ENCODE peak calls at places on chromosomes 12 and 14, in ten cellular contexts. Q, A, Z, F, T, E, V, I, C and G are unnamed samples.

GRCh38 chr14:68819260-68819691 is 26.4 kb upstream of the ZFP36L1 start:
- DNase-seq in Q (peak), A (peak), F (no peak), I (no peak), E (no peak), V (no peak), Z (peak), C (no peak), T (no peak), G (no peak)

GRCh38 chr12:84644936-84645335 is 267.7 kb downstream of the SLC6A15 start:
- DNase-seq in A (no peak), Q (no peak), C (no peak), V (no peak), F (no peak), I (no peak), Z (no peak), E (no peak), T (no peak), G (no peak)

GRCh38 chr14:73785336-73785833 is 66.2 kb upstream of the PTGR2 start:
- DNase-seq in V (no peak), I (peak), E (no peak), Z (no peak), F (peak), Q (peak), A (peak), C (no peak), T (no peak), G (no peak)

GRCh38 chr12:116538682-116539264 is 20.4 kb upstream of the MAP1LC3B2 start:
- DNase-seq in Z (no peak), V (no peak), T (no peak), E (no peak), F (no peak), A (no peak), I (no peak), C (no peak), Q (no peak), G (no peak)

GRCh38 chr12:25960176-25960575 is 1.7 kb downstream of the RASSF8 start:
- DNase-seq in I (no peak), T (no peak), F (peak), A (peak), Q (no peak), Z (no peak), V (no peak), E (no peak), C (peak), G (no peak)

GRCh38 chr12:107992870-107993451 is 136.1 kb upstream of the WSCD2 start:
- DNase-seq in C (peak), F (peak), Q (peak), A (peak), V (peak), E (peak), Z (peak), T (no peak), I (peak), G (no peak)

GRCh38 chr12:55681142-55682077 is 26.3 kb downstream of the ITGA7 start:
- DNase-seq in I (peak), T (no peak), A (peak), Q (peak), Z (no peak), V (no peak), E (no peak), C (peak), F (peak), G (no peak)

GRCh38 chr14:88477513-88478250 is 77.1 kb downstream of the PTPN21 start:
- DNase-seq in C (no peak), Z (no peak), I (no peak), F (no peak), Q (peak), A (no peak), T (no peak), E (no peak), V (no peak), G (no peak)

GRCh38 chr14:79278798-79279644 is 932.3 kb downstream of the DIO2 start:
- DNase-seq in I (peak), C (peak), F (peak), T (no peak), E (no peak), Q (peak), V (peak), A (peak), Z (peak), G (no peak)

GRCh38 chr14:92552066-92552465 is 38.5 kb downstream of the RIN3 start:
- DNase-seq in E (no peak), T (no peak), A (peak), I (no peak), V (no peak), C (no peak), Z (no peak), F (no peak), Q (no peak), G (no peak)

GRCh38 chr12:88947486-88948043 is 367.3 kb upstream of the KITLG start:
- DNase-seq in E (no peak), C (peak), Z (no peak), Q (no peak), V (peak), I (no peak), T (no peak), A (no peak), F (no peak), G (no peak)

GRCh38 chr12:114152890-114153289 is 186.8 kb upstream of the RBM19 start:
- DNase-seq in T (no peak), Z (no peak), E (no peak), I (no peak), F (no peak), C (no peak), A (no peak), Q (no peak), V (no peak), G (no peak)

GRCh38 chr14:33052899-33053400 is 114.3 kb downstream of the NPAS3 start:
- DNase-seq in V (peak), Q (no peak), C (peak), F (no peak), Z (no peak), I (no peak), A (peak), E (no peak), T (no peak), G (no peak)

GRCh38 chr14:99757331-99758070 is 35.7 kb upstream of the EML1 start:
- DNase-seq in A (no peak), T (no peak), Q (peak), V (no peak), I (peak), E (no peak), F (peak), C (no peak), Z (no peak), G (no peak)

GRCh38 chr14:24993631-24994030 is 56.3 kb downstream of the STXBP6 start:
- DNase-seq in I (no peak), F (no peak), Z (no peak), E (no peak), C (no peak), V (no peak), A (no peak), T (no peak), Q (no peak), G (no peak)

GRCh38 chr14:103398427-103399195 is 13.4 kb downstream of the MARK3 start:
- DNase-seq in C (no peak), F (no peak), V (no peak), Q (peak), I (no peak), E (no peak), T (no peak), Z (no peak), A (no peak), G (no peak)

GRCh38 chr14:101001311-101002069 is 98.0 kb upstream of the RTL1 start:
- DNase-seq in I (no peak), Z (no peak), V (no peak), E (no peak), Q (peak), F (peak), A (no peak), C (no peak), T (no peak), G (no peak)

GRCh38 chr12:49762468-49762847 is 21.1 kb downstream of the TMBIM6 start:
- DNase-seq in Z (no peak), V (no peak), E (peak), A (no peak), F (no peak), C (no peak), T (no peak), Q (no peak), I (no peak), G (no peak)

GRCh38 chr12:91529829-91530228 is 347.2 kb upstream of the DCN start:
- DNase-seq in A (no peak), E (no peak), Q (peak), T (no peak), F (no peak), C (no peak), Z (no peak), V (no peak), I (no peak), G (no peak)

GRCh38 chr12:116121453-116121871 is 156.0 kb downstream of the MED13L start:
- DNase-seq in C (peak), T (no peak), Z (no peak), I (no peak), F (no peak), V (no peak), E (no peak), Q (peak), A (no peak), G (no peak)

GRCh38 chr14:66496188-66496807 is 10.1 kb downstream of the CCDC196 start:
- DNase-seq in I (peak), A (no peak), Z (no peak), E (no peak), V (no peak), T (no peak), F (no peak), C (no peak), Q (peak), G (no peak)

GRCh38 chr12:110084314-110085015 is 36.1 kb upstream of the C12orf76 start:
- DNase-seq in Z (no peak), T (no peak), V (no peak), F (no peak), E (no peak), C (no peak), I (no peak), Q (no peak), A (no peak), G (no peak)

GRCh38 chr12:41476499-41476898 is 288.4 kb downstream of the PDZRN4 start:
- DNase-seq in E (no peak), Z (no peak), A (no peak), C (peak), Q (no peak), V (peak), I (no peak), F (no peak), T (no peak), G (no peak)

GRCh38 chr12:122987086-122987951 is 6.8 kb downstream of the ARL6IP4 start:
- DNase-seq in A (no peak), E (no peak), Q (no peak), Z (no peak), I (no peak), F (no peak), V (no peak), C (no peak), T (no peak), G (no peak)

GRCh38 chr12:128727999-128728398 is 95.8 kb downstream of the SLC15A4 start:
- DNase-seq in A (no peak), F (no peak), V (no peak), Z (no peak), C (no peak), E (no peak), I (no peak), Q (no peak), T (no peak), G (no peak)